ENCODE peak calls at places on chromosomes 4 and X, in nine cellular contexts. K is H4; D is activated T-helper 9 cell treated with anti-CD3 and anti-CD28 coated beads, Interleukin-2, amount 50 U/mL, for 16 hours; U is H9; A is omental fat pad; X is RWPE1; Z is dermis blood vessel endothelial cell; R is H54; O is amniotic stem cell. N is an unnamed sample.

GRCh38 chr4:185640809-185641675 is 105.7 kb upstream of the PDLIM3 start:
- DNase-seq in U (no peak), K (peak), R (no peak), O (peak), Z (peak), A (no peak), X (peak), D (no peak), N (peak)

GRCh38 chr4:26355392-26356052 is 34.7 kb downstream of the RBPJ start:
- DNase-seq in O (no peak), A (no peak), R (no peak), K (no peak), D (no peak), U (no peak), X (no peak), Z (no peak), N (no peak)

GRCh38 chr4:74934016-74934821 is 1.3 kb downstream of the PARM1 start:
- DNase-seq in R (no peak), Z (peak), O (no peak), A (no peak), K (peak), X (no peak), D (no peak), U (peak), N (no peak)

GRCh38 chr4:163548481-163549243 is 54.2 kb downstream of the TMA16 start:
- DNase-seq in O (peak), D (no peak), A (no peak), U (no peak), K (peak), R (no peak), X (peak), Z (peak), N (peak)

GRCh38 chrX:12950851-12951589 is 23.9 kb upstream of the TMSB4X start:
- DNase-seq in D (peak), A (no peak), R (peak), X (no peak), U (peak), Z (peak), K (no peak), O (no peak), N (no peak)

GRCh38 chrX:1178580-1179057 is 33.8 kb downstream of the CRLF2 start:
- DNase-seq in X (peak), Z (no peak), D (no peak), K (no peak), U (no peak), R (no peak), O (no peak), A (no peak), N (no peak)

GRCh38 chrX:30248854-30249253 is 1.9 kb downstream of the MAGEB1 start:
- DNase-seq in X (no peak), A (no peak), R (no peak), K (no peak), D (no peak), U (no peak), Z (no peak), O (no peak), N (no peak)

GRCh38 chrX:10901290-10901633 is 209.9 kb upstream of the HCCS start:
- DNase-seq in U (no peak), R (no peak), D (no peak), Z (no peak), O (no peak), K (no peak), A (no peak), X (no peak), N (no peak)

GRCh38 chr4:81465668-81466357 is 5.9 kb downstream of the RASGEF1B start:
- DNase-seq in O (no peak), X (no peak), R (no peak), K (no peak), Z (no peak), U (no peak), D (no peak), A (no peak), N (no peak)

GRCh38 chr4:7677799-7678301 is 243.1 kb upstream of the PSAPL1 start:
- DNase-seq in U (no peak), Z (no peak), A (no peak), K (no peak), O (no peak), X (peak), D (no peak), R (no peak), N (no peak)

GRCh38 chrX:153365670-153366069 is 31.7 kb downstream of the ZNF275 start:
- DNase-seq in Z (no peak), R (no peak), D (no peak), K (no peak), O (no peak), X (no peak), U (no peak), A (no peak), N (no peak)

GRCh38 chr4:26032572-26033320 is 118.7 kb downstream of the SMIM20 start:
- DNase-seq in Z (no peak), D (no peak), K (no peak), X (no peak), R (no peak), U (no peak), O (peak), A (no peak), N (peak)

GRCh38 chr4:15322016-15322415 is 105.8 kb upstream of the C1QTNF7 start:
- DNase-seq in D (no peak), K (no peak), X (no peak), R (no peak), O (no peak), U (no peak), A (no peak), Z (no peak), N (no peak)

GRCh38 chr4:27048350-27049100 is 187.9 kb downstream of the STIM2 start:
- DNase-seq in U (no peak), R (peak), A (no peak), O (no peak), Z (peak), X (peak), D (no peak), K (no peak), N (no peak)

GRCh38 chr4:156999175-156999517 is 27.5 kb upstream of the PDGFC start:
- DNase-seq in U (peak), A (no peak), Z (peak), D (no peak), R (no peak), K (peak), O (peak), X (peak), N (peak)

GRCh38 chrX:45903781-45904201 is 641.4 kb downstream of the ZNF674 start:
- DNase-seq in K (no peak), R (no peak), D (no peak), Z (peak), U (peak), O (no peak), X (no peak), A (no peak), N (no peak)